ENCODE peak calls at places on chromosomes 2 and 18, in seven cellular contexts. L is gastrocnemius medialis; U is prostate gland; G is right lobe of liver; J is uterus; Z is CD8-positive, alpha-beta memory T cell; R is astrocyte of the spinal cord. W is an unnamed sample.

GRCh38 chr2:157206921-157207320 is 50.6 kb upstream of the GALNT5 start:
- DNase-seq in G (no peak), J (no peak), Z (no peak), U (no peak), L (no peak), R (no peak), W (no peak)

GRCh38 chr18:49177812-49178211 is 227.0 kb upstream of the SMAD7 start:
- DNase-seq in U (no peak), Z (no peak), L (no peak), R (peak; percentile 80), J (no peak), G (no peak), W (no peak)

GRCh38 chr2:187594801-187595200 is 40.6 kb upstream of the TFPI start:
- DNase-seq in L (no peak), Z (no peak), U (no peak), R (peak; percentile 35), J (no peak), G (no peak), W (no peak)

GRCh38 chr2:172513935-172514586 is 41.8 kb upstream of the PDK1 start:
- DNase-seq in R (no peak), Z (no peak), L (no peak), J (no peak), U (no peak), G (peak; percentile 20), W (no peak)

GRCh38 chr2:120508581-120509041 is 162.7 kb downstream of the INHBB start:
- DNase-seq in Z (no peak), U (no peak), G (no peak), R (peak; percentile 65), J (peak; percentile 39), L (no peak), W (no peak)

GRCh38 chr18:48256848-48257247 is 152.3 kb downstream of the ZBTB7C start:
- DNase-seq in R (no peak), Z (no peak), G (no peak), J (no peak), L (no peak), U (no peak), W (no peak)

GRCh38 chr2:215422676-215423075 is 13.2 kb downstream of the FN1 start:
- DNase-seq in L (no peak), G (no peak), Z (no peak), J (no peak), R (peak; percentile 54), U (no peak), W (no peak)

GRCh38 chr2:219404954-219405353 is 13.2 kb upstream of the DES start:
- DNase-seq in U (no peak), G (no peak), L (peak; percentile 96), Z (no peak), J (no peak), R (no peak), W (no peak)

GRCh38 chr2:113024730-113025129 is 19.5 kb downstream of the IL36A start:
- DNase-seq in G (no peak), Z (no peak), R (no peak), L (no peak), U (no peak), J (no peak), W (no peak)

GRCh38 chr18:7572837-7573236 is 5.7 kb downstream of the PTPRM start:
- DNase-seq in R (peak; percentile 54), G (no peak), U (no peak), L (no peak), Z (no peak), J (no peak), W (no peak)

GRCh38 chr18:44960580-44960979 is 279.9 kb downstream of the SETBP1 start:
- DNase-seq in Z (no peak), J (no peak), G (no peak), R (no peak), U (no peak), L (no peak), W (no peak)

GRCh38 chr18:44958450-44958849 is 277.8 kb downstream of the SETBP1 start:
- DNase-seq in G (no peak), J (no peak), Z (no peak), R (no peak), U (no peak), L (no peak), W (peak; percentile 54)

GRCh38 chr18:44958040-44958439 is 277.4 kb downstream of the SETBP1 start:
- DNase-seq in G (no peak), R (no peak), Z (no peak), L (no peak), U (no peak), J (no peak), W (no peak)

GRCh38 chr18:44957440-44957839 is 276.8 kb downstream of the SETBP1 start:
- DNase-seq in J (no peak), R (no peak), L (no peak), U (no peak), Z (no peak), G (no peak), W (no peak)

GRCh38 chr18:44959013-44959412 is 278.3 kb downstream of the SETBP1 start:
- DNase-seq in L (no peak), Z (no peak), U (no peak), G (no peak), J (no peak), R (no peak), W (no peak)
- H3K4me3 ChIP-seq in L (no peak overlapping the region), Z (no peak overlapping the region), U (no peak overlapping the region), G (no peak overlapping the region), J (no peak overlapping the region), R (no peak overlapping the region), W (no peak overlapping the region)

GRCh38 chr2:73268368-73268830 is 15.9 kb downstream of the FBXO41 start:
- DNase-seq in L (no peak), R (no peak), Z (no peak), G (no peak), U (no peak), J (no peak), W (no peak)
- H3K4me3 ChIP-seq in L (no peak overlapping the region), R (no peak overlapping the region), Z (no peak overlapping the region), G (no peak overlapping the region), U (peak overlapping the region; percentile 37), J (no peak overlapping the region), W (peak overlapping the region; percentile 56)

DNA sequence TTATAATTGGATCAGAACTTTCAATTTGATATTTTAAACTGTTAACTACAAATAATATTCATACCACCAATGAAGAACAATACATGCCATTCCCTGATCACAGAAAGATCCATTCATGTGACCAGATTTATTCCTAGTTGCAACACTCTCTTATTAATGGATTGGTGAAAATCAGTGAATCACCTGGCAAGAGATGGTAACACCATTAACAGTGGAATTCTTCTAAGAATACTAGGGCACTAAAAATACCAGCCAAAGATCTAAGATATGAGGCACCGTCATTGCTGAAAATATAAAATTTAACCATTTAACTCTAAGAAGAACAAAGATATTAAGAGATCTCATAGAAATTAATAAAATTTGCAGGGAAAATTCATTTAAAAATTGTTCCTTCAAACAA is 58.1 kb downstream of the MAP4K3 start:
- DNase-seq in U (no peak), L (no peak), Z (no peak), R (no peak), J (no peak), G (no peak), W (no peak)
- H3K4me3 ChIP-seq in U (no peak overlapping the region), L (peak overlapping the region; percentile 33), Z (no peak overlapping the region), R (no peak overlapping the region), J (no peak overlapping the region), G (no peak overlapping the region), W (no peak overlapping the region)

GRCh38 chr2:33494155-33494779 is 17.8 kb downstream of the RASGRP3 start:
- DNase-seq in Z (no peak), R (no peak), U (no peak), G (no peak), J (no peak), L (no peak), W (no peak)

GRCh38 chr2:33489835-33490431 is 13.5 kb downstream of the RASGRP3 start:
- DNase-seq in U (no peak), Z (no peak), J (no peak), R (no peak), G (no peak), L (no peak), W (no peak)

GRCh38 chr2:33494877-33495641 is 18.6 kb downstream of the RASGRP3 start:
- DNase-seq in Z (no peak), J (no peak), R (no peak), G (no peak), L (no peak), U (no peak), W (no peak)

GRCh38 chr2:33491685-33492084 is 15.2 kb downstream of the RASGRP3 start:
- DNase-seq in Z (no peak), J (no peak), G (no peak), U (no peak), R (no peak), L (no peak), W (no peak)

DNA sequence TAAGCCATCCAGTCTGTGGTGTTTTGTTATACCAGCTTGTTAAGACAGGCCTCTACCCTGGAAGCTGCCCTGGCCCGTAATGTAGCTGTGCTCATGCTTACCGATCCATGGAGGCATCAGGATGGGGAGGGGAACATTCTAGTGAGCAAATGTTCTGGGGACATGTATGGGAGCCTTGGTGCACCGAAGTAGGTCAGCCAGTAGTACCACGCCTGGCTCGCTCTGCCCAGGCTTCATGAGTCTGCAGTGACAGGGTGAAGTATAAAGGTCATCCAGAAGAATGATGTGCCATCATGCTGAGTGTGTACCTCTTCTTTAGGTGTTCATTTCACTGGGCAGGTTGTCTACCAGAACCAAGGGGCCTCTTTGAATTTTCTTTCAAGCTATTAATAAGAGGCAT is 16.3 kb downstream of the RASGRP3 start:
- DNase-seq in Z (no peak), R (no peak), J (no peak), L (peak; percentile 46), G (no peak), U (no peak), W (no peak)
- H3K4me3 ChIP-seq in Z (no peak overlapping the region), R (no peak overlapping the region), J (no peak overlapping the region), L (no peak overlapping the region), G (no peak overlapping the region), U (no peak overlapping the region), W (no peak overlapping the region)

GRCh38 chr2:170535552-170535951 is 179.6 kb upstream of the SP5 start:
- DNase-seq in G (no peak), J (no peak), U (no peak), L (no peak), Z (no peak), R (no peak), W (no peak)

GRCh38 chr2:170530803-170531564 is 184.2 kb upstream of the SP5 start:
- DNase-seq in R (no peak), L (no peak), Z (no peak), G (no peak), J (no peak), U (no peak), W (no peak)

GRCh38 chr2:170533156-170533555 is 182.0 kb upstream of the SP5 start:
- DNase-seq in L (no peak), Z (no peak), G (no peak), J (no peak), U (no peak), R (no peak), W (no peak)

GRCh38 chr2:170530284-170530745 is 184.8 kb upstream of the SP5 start:
- DNase-seq in R (peak; percentile 97), L (peak; percentile 79), G (peak; percentile 85), Z (no peak), U (peak; percentile 90), J (peak; percentile 94), W (peak; percentile 75)

DNA sequence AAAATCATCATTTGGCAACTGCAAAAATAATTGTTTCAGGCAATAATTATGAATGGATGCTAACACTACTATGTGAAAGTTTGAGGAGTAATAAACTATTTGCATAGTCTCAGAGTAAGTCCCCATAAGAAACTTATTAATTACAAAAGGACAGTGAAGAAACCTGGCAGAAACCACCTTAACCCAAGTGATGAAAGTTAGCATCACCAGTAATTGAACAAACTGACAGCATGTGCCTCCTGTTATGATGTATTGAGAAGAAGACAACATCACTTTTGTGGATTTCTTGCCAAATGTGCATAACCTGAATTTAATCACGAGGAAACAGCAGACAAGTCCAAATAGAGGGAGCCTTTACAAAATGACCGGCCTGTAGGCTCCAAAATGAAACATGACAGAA is 183.3 kb upstream of the SP5 start:
- DNase-seq in Z (no peak), J (no peak), G (no peak), R (no peak), U (no peak), L (no peak), W (no peak)
- H3K4me3 ChIP-seq in Z (no peak overlapping the region), J (no peak overlapping the region), G (no peak overlapping the region), R (no peak overlapping the region), U (no peak overlapping the region), L (no peak overlapping the region), W (no peak overlapping the region)